ENCODE peak calls at places on chromosome 11, in four cellular contexts. Y is esophagus squamous epithelium, Z is testis, T is adrenal gland. B is an unnamed sample.

GRCh38 chr11:47955356-47955755 is 25.0 kb upstream of the PTPRJ start:
- DNase-seq in Y (no peak), T (no peak), Z (no peak), B (no peak)

GRCh38 chr11:122309262-122309925 is 193.4 kb upstream of the BLID start:
- DNase-seq in Z (no peak), T (no peak), Y (no peak), B (no peak)

GRCh38 chr11:112776834-112777793 is 184.1 kb upstream of the NCAM1 start:
- DNase-seq in T (no peak), Y (no peak), Z (peak; percentile 46), B (no peak)

GRCh38 chr11:70641366-70641765 is 243.0 kb downstream of the CTTN start:
- DNase-seq in Z (peak; percentile 72), T (no peak), Y (no peak), B (no peak)

GRCh38 chr11:28566643-28567042 is 458.5 kb downstream of the METTL15 start:
- DNase-seq in T (peak; percentile 91), Y (peak; percentile 3), Z (peak; percentile 82), B (no peak)

GRCh38 chr11:71365626-71366025 is 82.6 kb downstream of the DHCR7 start:
- DNase-seq in Y (no peak), Z (no peak), T (no peak), B (no peak)

GRCh38 chr11:88103337-88104206 is 71.7 kb downstream of the RAB38 start:
- DNase-seq in Z (peak; percentile 52), Y (no peak), T (peak; percentile 61), B (no peak)

GRCh38 chr11:16603890-16604783 is 134.3 kb upstream of the C11orf58 start:
- DNase-seq in Z (peak; percentile 72), T (peak; percentile 66), Y (no peak), B (peak; percentile 73)

GRCh38 chr11:85281550-85281949 is 345.6 kb downstream of the DLG2 start:
- DNase-seq in Z (no peak), T (no peak), Y (no peak), B (no peak)

GRCh38 chr11:71283960-71284359 is 31.6 kb upstream of the SHANK2 start:
- DNase-seq in Z (no peak), Y (no peak), T (no peak), B (no peak)

GRCh38 chr11:56923116-56923515 is 65.6 kb upstream of the OR5AK2 start:
- DNase-seq in Z (no peak), T (no peak), Y (no peak), B (no peak)

GRCh38 chr11:30131535-30131934 is 99.3 kb upstream of the FSHB start:
- DNase-seq in Z (peak; percentile 18), Y (no peak), T (no peak), B (no peak)

GRCh38 chr11:46363031-46363407 is 15.8 kb downstream of the DGKZ start:
- DNase-seq in T (peak; percentile 84), Z (no peak), Y (no peak), B (no peak)

GRCh38 chr11:112024178-112024777 is 930 bp upstream of the DLAT start:
- DNase-seq in Z (no peak), Y (no peak), T (no peak), B (no peak)

GRCh38 chr11:47552086-47552580 is 799 bp downstream of the CELF1 start:
- DNase-seq in Y (no peak), Z (no peak), T (peak; percentile 42), B (no peak)

GRCh38 chr11:110857885-110858555 is 145.8 kb upstream of the ARHGAP20 start:
- DNase-seq in T (no peak), Y (no peak), Z (peak; percentile 21), B (no peak)

GRCh38 chr11:70577948-70578347 is 179.6 kb downstream of the CTTN start:
- DNase-seq in Z (no peak), T (no peak), Y (no peak), B (no peak)

GRCh38 chr11:13637125-13638119 is 31.0 kb upstream of the FAR1 start:
- DNase-seq in T (no peak), Y (no peak), Z (no peak), B (no peak)

GRCh38 chr11:69267395-69267805 is 26.6 kb upstream of the MYEOV start:
- DNase-seq in Z (no peak), Y (no peak), T (peak; percentile 57), B (no peak)
- TF ChIP-seq POLR2A in Z (no peak), Y (no peak), T (no peak), B (no peak)

GRCh38 chr11:95835768-95836488 is 45.6 kb downstream of the CEP57 start:
- DNase-seq in Y (peak; percentile 2), Z (peak; percentile 62), T (peak; percentile 78), B (peak; percentile 52)
- H3K4me3 ChIP-seq in Y (no peak overlapping the region), Z (no peak overlapping the region), T (no peak overlapping the region), B (no peak overlapping the region)

DNA sequence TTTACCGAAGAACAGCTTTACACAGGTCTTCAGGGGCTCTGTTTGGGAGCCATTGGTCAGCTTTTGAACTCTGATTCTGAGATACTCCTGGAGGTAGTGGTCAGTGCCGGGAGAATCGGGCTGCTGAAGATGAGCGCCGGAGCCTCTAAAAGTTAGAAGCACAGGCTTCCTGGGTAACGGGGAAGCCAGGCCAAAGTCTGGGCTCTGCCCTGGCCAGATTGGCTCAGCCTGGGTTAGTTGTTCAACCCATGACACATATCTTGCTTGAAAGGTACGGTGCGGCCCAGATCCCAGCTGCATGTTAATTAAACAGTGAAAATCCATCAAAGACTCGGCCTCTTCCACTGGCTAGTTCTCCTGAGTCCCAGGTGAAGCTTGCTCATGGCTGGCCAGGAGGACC is 18.0 kb downstream of the PARVA start:
- DNase-seq in T (no peak), Y (no peak), Z (no peak), B (no peak)
- H3K27me3 ChIP-seq in T (no peaks in the 10 kb centered on the region), Y (no peaks in the 10 kb centered on the region), Z (no peaks in the 10 kb centered on the region), B (no peaks in the 10 kb centered on the region)

DNA sequence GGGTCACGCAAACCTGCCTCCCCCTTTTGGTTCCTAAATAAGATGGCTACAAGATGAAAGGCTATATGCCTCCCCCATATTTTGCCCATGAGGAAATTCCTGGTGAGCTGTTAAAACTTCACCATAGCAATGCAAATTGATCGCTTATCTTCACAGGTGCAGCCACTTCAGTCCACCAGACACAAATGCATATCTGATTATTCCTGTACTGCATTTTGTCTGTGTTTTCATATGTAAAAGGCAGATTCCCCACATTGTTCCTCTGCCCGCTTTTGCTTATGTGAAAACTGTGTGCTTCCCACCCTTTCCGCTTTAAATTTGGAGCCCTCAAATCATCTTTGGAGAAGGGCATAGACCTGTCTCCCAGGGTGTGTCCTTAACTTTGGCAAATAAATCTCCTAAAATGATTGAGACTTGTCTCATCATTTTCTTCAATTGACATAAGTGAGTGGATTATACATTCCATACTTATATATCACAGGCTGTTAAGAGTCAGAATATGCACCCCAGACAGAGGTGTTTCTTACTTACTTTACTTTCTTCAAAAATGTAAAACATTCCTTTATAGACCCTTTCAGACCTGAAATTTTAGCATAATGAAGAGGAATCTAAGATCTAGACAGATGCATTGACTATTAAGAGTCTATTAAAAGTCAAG is 116.4 kb downstream of the CASP12 start:
- DNase-seq in T (no peak), Z (no peak), Y (no peak), B (no peak)
- TF ChIP-seq POLR2A in T (no peak), Z (no peak), Y (no peak), B (no peak)